ENCODE peak calls at places on chromosomes 12 and 14, in eight cellular contexts. J is left ventricle myocardium inferior; R is GM12865; Q is LNCaP clone FGC; W is aorta; F is IMR-90; Y is CD4-positive, CD25-positive, alpha-beta regulatory T cell; C is fibroblast of lung. E is an unnamed sample.
A peak's percentile ranks its signal among the peaks of the same experiment; 100 is the strongest.

GRCh38 chr14:74945261-74945851 is 10.0 kb downstream of the PGF start:
- DNase-seq in J (no peak), R (peak; percentile 40), Q (no peak), W (peak; percentile 58), F (no peak), Y (no peak), C (no peak), E (no peak)

GRCh38 chr14:31194095-31194494 is 13.5 kb downstream of the HECTD1 start:
- DNase-seq in J (no peak), R (no peak), Q (no peak), W (no peak), F (peak; percentile 54), Y (no peak), C (peak; percentile 40), E (no peak)

GRCh38 chr14:58501214-58501816 is 73.8 kb downstream of the KIAA0586 start:
- DNase-seq in J (no peak), R (peak; percentile 82), Q (peak; percentile 52), W (no peak), F (peak; percentile 88), Y (peak; percentile 28), C (peak; percentile 80), E (no peak)

GRCh38 chr12:108630481-108631207 is 3.0 kb downstream of the SELPLG start:
- DNase-seq in J (no peak), R (no peak), Q (no peak), W (no peak), F (peak; percentile 77), Y (no peak), C (peak; percentile 68), E (no peak)

GRCh38 chr12:27521066-27521465 is 2.9 kb upstream of the PPFIBP1 start:
- DNase-seq in J (peak; percentile 33), R (no peak), Q (no peak), W (peak; percentile 53), F (peak; percentile 52), Y (no peak), C (peak; percentile 78), E (no peak)

GRCh38 chr12:23834076-23834475 is 115.4 kb downstream of the SOX5 start:
- DNase-seq in J (no peak), R (no peak), Q (no peak), W (no peak), F (peak; percentile 2), Y (no peak), C (peak; percentile 18), E (no peak)

GRCh38 chr14:90969493-90970166 is 90.8 kb downstream of the RPS6KA5 start:
- DNase-seq in J (no peak), R (peak; percentile 18), Q (no peak), W (no peak), F (no peak), Y (no peak), C (peak; percentile 10), E (no peak)

GRCh38 chr14:70754989-70755388 is 54.3 kb downstream of the MAP3K9 start:
- DNase-seq in J (no peak), R (no peak), Q (no peak), W (no peak), F (no peak), Y (no peak), C (peak; percentile 72), E (peak; percentile 66)

GRCh38 chr14:75723716-75724115 is 62.7 kb downstream of the TTLL5 start:
- DNase-seq in J (no peak), R (no peak), Q (no peak), W (no peak), F (no peak), Y (no peak), C (peak; percentile 25), E (no peak)

GRCh38 chr12:113187588-113187987 is 2.1 kb downstream of the RITA1 start:
- DNase-seq in J (no peak), R (no peak), Q (no peak), W (no peak), F (no peak), Y (no peak), C (no peak), E (no peak)

GRCh38 chr12:107992870-107993451 is 136.1 kb upstream of the WSCD2 start:
- DNase-seq in J (no peak), R (peak; percentile 59), Q (peak; percentile 6), W (no peak), F (peak; percentile 18), Y (no peak), C (peak; percentile 15), E (no peak)

GRCh38 chr12:3042826-3043225 is 34.4 kb upstream of the TSPAN9 start:
- DNase-seq in J (no peak), R (no peak), Q (no peak), W (no peak), F (no peak), Y (no peak), C (no peak), E (no peak)

GRCh38 chr14:103716091-103716801 is 636 bp downstream of the ZFYVE21 start:
- DNase-seq in J (no peak), R (no peak), Q (no peak), W (no peak), F (no peak), Y (peak; percentile 14), C (no peak), E (peak; percentile 80)

GRCh38 chr12:19130224-19131019 is 889 bp downstream of the PLEKHA5 start:
- DNase-seq in J (peak; percentile 41), R (no peak), Q (no peak), W (peak; percentile 60), F (no peak), Y (no peak), C (peak; percentile 37), E (peak; percentile 59)

GRCh38 chr12:95339086-95339788 is 121.6 kb downstream of the VEZT start:
- DNase-seq in J (no peak), R (no peak), Q (no peak), W (no peak), F (no peak), Y (no peak), C (no peak), E (no peak)

GRCh38 chr12:22437031-22437806 is 102.7 kb upstream of the ST8SIA1 start:
- DNase-seq in J (no peak), R (no peak), Q (no peak), W (no peak), F (no peak), Y (no peak), C (peak; percentile 10), E (no peak)

GRCh38 chr12:6694701-6695100 is 5.5 kb upstream of the ZNF384 start:
- DNase-seq in J (no peak), R (no peak), Q (no peak), W (no peak), F (no peak), Y (no peak), C (no peak), E (no peak)

GRCh38 chr14:96162741-96163140 is 41.9 kb upstream of the BDKRB2 start:
- DNase-seq in J (no peak), R (no peak), Q (no peak), W (no peak), F (peak; percentile 75), Y (no peak), C (peak; percentile 85), E (no peak)

GRCh38 chr12:72273499-72273837 is 1.3 kb downstream of the TRHDE start:
- DNase-seq in J (no peak), R (no peak), Q (no peak), W (no peak), F (no peak), Y (no peak), C (no peak), E (peak; percentile 27)

GRCh38 chr14:105943973-105944602 is 417.7 kb downstream of the TMEM121 start:
- DNase-seq in J (no peak), R (no peak), Q (no peak), W (no peak), F (no peak), Y (no peak), C (no peak), E (no peak)

GRCh38 chr12:91225316-91225715 is 42.7 kb upstream of the DCN start:
- DNase-seq in J (no peak), R (no peak), Q (no peak), W (no peak), F (peak; percentile 35), Y (no peak), C (peak; percentile 33), E (no peak)

GRCh38 chr14:94111276-94112095 is 950 bp downstream of the IFI27 start:
- DNase-seq in J (no peak), R (no peak), Q (no peak), W (no peak), F (no peak), Y (no peak), C (no peak), E (no peak)
- H3K4me3 ChIP-seq in J (peak overlapping the region; percentile 69), R (no peak overlapping the region), Q (no peak overlapping the region), W (no peak overlapping the region), F (no peak overlapping the region), Y (no peak overlapping the region), C (no peak overlapping the region), E (peak overlapping the region; percentile 14)

DNA sequence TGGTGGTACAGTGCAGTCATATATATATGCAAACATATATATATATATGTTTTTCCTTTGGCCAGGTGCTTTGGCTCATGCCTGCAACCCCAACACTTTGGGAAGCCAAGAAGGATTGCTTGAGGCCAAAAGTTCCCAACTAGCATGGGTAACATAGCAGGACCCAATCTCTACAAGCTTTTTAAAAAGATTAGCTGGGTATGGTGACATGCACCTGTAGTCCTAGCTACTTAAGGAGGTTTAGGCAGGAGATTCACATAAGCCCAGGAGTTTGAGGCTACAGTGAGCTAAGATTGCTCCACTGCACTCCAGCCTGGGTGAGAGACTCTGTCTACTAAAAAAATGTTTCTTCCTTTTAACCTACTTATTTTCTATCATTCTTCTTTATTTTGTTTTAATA is 10.2 kb downstream of the PZP start:
- DNase-seq in J (no peak), R (no peak), Q (no peak), W (no peak), F (no peak), Y (no peak), C (no peak), E (no peak)
- H3K4me3 ChIP-seq in J (no peak overlapping the region), R (no peak overlapping the region), Q (no peak overlapping the region), W (no peak overlapping the region), F (no peak overlapping the region), Y (no peak overlapping the region), C (no peak overlapping the region), E (no peak overlapping the region)

GRCh38 chr12:988616-989015 is 2.4 kb upstream of the ERC1 start:
- DNase-seq in J (no peak), R (no peak), Q (no peak), W (no peak), F (peak; percentile 18), Y (no peak), C (no peak), E (no peak)
- H3K4me3 ChIP-seq in J (peak overlapping the region; percentile 84), R (no peak overlapping the region), Q (no peak overlapping the region), W (no peak overlapping the region), F (no peak overlapping the region), Y (no peak overlapping the region), C (peak overlapping the region; percentile 78), E (no peak overlapping the region)

GRCh38 chr12:96378319-96378718 is 21.9 kb downstream of the CDK17 start:
- DNase-seq in J (no peak), R (peak; percentile 18), Q (no peak), W (no peak), F (no peak), Y (no peak), C (no peak), E (no peak)
- H3K4me3 ChIP-seq in J (no peak overlapping the region), R (peak overlapping the region; percentile 16), Q (no peak overlapping the region), W (no peak overlapping the region), F (no peak overlapping the region), Y (peak overlapping the region; percentile 58), C (no peak overlapping the region), E (no peak overlapping the region)

DNA sequence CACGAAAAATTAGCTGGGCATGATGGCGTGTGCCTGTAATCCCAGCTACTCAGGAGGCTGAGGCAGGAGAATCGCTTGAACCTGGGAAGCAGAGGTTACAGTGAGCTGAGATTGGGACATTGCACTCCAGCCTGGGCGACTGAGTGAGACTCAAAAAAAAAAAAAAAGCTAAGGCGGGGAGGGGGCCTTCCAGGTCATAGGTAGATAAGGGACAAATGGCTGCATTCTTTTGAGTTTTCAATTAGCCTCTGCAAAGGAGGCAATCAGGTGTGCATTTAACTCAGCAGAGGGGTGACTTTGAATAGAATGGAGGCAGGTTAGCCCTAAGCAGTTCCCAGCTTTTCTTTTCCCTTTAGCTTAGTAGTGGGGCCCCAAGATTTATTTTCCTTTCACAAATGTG is 743 bp upstream of the AACS start:
- DNase-seq in J (no peak), R (no peak), Q (no peak), W (no peak), F (no peak), Y (no peak), C (no peak), E (no peak)
- H3K4me3 ChIP-seq in J (peak overlapping the region; percentile 86), R (peak overlapping the region; percentile 97), Q (peak overlapping the region; percentile 91), W (no peak overlapping the region), F (no peak overlapping the region), Y (peak overlapping the region; percentile 86), C (peak overlapping the region; percentile 84), E (peak overlapping the region; percentile 76)

E was measured in pancreas.